ENCODE peak calls at places on chromosomes 13 and 19, in four cellular contexts. D is K562, V is HepG2, Q is GM12878. N is an unnamed sample.

GRCh38 chr19:43934055-43934984 is 762 bp downstream of the ZNF45 start:
- DNase-seq in D (peak), Q (no peak), V (no peak), N (peak)

GRCh38 chr13:99980201-99981114 is 1.1 kb upstream of the ZIC2 start:
- DNase-seq in D (peak), Q (no peak), V (no peak), N (peak)

GRCh38 chr13:43132228-43132627 is 108.8 kb downstream of the DNAJC15 start:
- DNase-seq in D (peak), Q (no peak), V (peak), N (peak)

GRCh38 chr19:11295665-11296245 is at the start of gene TSPAN16:
- DNase-seq in D (no peak), V (no peak), Q (no peak), N (no peak)

GRCh38 chr13:72508392-72508791 is 219.0 kb downstream of the MZT1 start:
- DNase-seq in Q (no peak), D (no peak), V (no peak), N (no peak)

GRCh38 chr13:99436686-99437416 is 64.4 kb upstream of the TM9SF2 start:
- DNase-seq in V (peak), Q (no peak), D (peak), N (peak)

GRCh38 chr19:29724102-29724641 is 9.1 kb upstream of the C19orf12 start:
- DNase-seq in V (no peak), Q (no peak), D (no peak), N (no peak)

GRCh38 chr19:8610041-8610927 is at the start of gene ADAMTS10:
- DNase-seq in V (no peak), Q (no peak), D (peak), N (no peak)

GRCh38 chr19:10537668-10538067 is 6.0 kb upstream of the ATG4D start:
- DNase-seq in D (no peak), V (no peak), Q (no peak), N (no peak)

GRCh38 chr19:51107406-51108065 is 673 bp downstream of the CTU1 start:
- DNase-seq in Q (no peak), D (peak), V (peak), N (no peak)

GRCh38 chr19:47111081-47111589 is 2.4 kb downstream of the ZC3H4 start:
- DNase-seq in D (no peak), V (no peak), Q (no peak), N (no peak)
- TF ChIP-seq JUNB in D (no peak), V (no peak), Q (no peak), N (no peak)

GRCh38 chr13:32314271-32314967 is 744 bp downstream of the ZAR1L start:
- DNase-seq in Q (no peak), D (no peak), V (no peak), N (no peak)
- TF ChIP-seq KDM1A in Q (no peak), D (no peak), V (no peak), N (no peak)

GRCh38 chr19:2089727-2090053 is 6.4 kb downstream of the MOB3A start:
- DNase-seq in V (no peak), Q (no peak), D (no peak), N (no peak)
- TF ChIP-seq JUNB in V (no peak), Q (no peak), D (no peak), N (no peak)

DNA sequence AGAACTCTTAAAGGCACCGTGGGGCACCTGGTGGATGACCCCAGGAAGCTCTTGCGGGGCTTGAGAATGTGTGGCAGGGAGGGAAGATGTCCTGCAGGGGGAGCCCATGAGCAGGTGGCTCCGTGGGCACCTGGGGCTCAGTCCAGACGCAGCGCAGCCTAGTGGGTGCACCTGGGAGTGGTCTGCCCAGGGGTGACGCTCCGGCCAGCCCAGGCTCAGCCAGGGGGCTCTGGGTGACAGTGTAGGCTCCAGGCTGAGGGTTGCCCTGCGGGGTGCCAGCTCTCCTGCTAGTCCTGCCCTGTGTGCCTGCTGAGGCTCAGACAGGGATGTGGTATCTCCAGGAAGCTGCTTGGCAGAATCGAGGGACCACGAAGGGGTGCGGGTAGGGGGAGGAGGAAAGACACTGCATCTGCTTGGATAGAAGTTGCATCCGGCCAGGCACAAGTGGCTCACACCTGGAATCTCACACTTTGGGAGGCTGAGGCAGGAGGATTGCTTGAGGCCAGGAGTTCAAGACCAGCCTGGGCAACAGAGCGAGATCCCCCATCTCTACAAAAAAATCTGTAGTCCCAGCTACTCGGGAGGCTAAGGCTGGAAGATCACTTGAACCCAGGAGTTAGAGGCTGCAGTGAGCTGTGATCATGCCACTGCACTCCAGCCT is 15.0 kb upstream of the PGLS start:
- DNase-seq in V (peak), Q (peak), D (peak), N (peak)
- TF ChIP-seq KDM1A in V (no peak), Q (no peak), D (no peak), N (no peak)